ENCODE peak calls at places on chromosomes 12 and 14, in four cellular contexts. S, C, K and X are unnamed samples.

GRCh38 chr12:5492562-5492961 is 60.7 kb downstream of the NTF3 start:
- DNase-seq in C (no peak), K (no peak), S (no peak), X (no peak)

GRCh38 chr14:76306131-76306530 is 69.8 kb upstream of the ESRRB start:
- DNase-seq in K (no peak), C (no peak), S (no peak), X (no peak)

GRCh38 chr14:77516111-77516510 is 17.5 kb upstream of the ISM2 start:
- DNase-seq in S (peak), C (no peak), K (no peak), X (no peak)

GRCh38 chr12:109604902-109605536 is 31.4 kb downstream of the MVK start:
- DNase-seq in C (no peak), S (no peak), K (no peak), X (no peak)

GRCh38 chr14:103273145-103273846 is 60.7 kb upstream of the EIF5 start:
- DNase-seq in S (no peak), C (no peak), K (no peak), X (no peak)

GRCh38 chr12:94265521-94265920 is 117.1 kb downstream of the PLXNC1 start:
- DNase-seq in S (no peak), C (no peak), K (no peak), X (no peak)

GRCh38 chr14:104726600-104727451 is 2.8 kb downstream of the ADSS1 start:
- DNase-seq in S (no peak), C (no peak), K (no peak), X (no peak)

GRCh38 chr12:54983536-54984102 is 943 bp downstream of the TESPA1 start:
- DNase-seq in C (no peak), K (peak), S (no peak), X (no peak)

GRCh38 chr12:19437996-19438395 is 1.3 kb upstream of the AEBP2 start:
- DNase-seq in S (no peak), K (no peak), C (no peak), X (no peak)

GRCh38 chr12:65673732-65674131 is 150.6 kb upstream of the HMGA2 start:
- DNase-seq in K (no peak), S (peak), C (no peak), X (no peak)

GRCh38 chr14:59582845-59583509 is 6.4 kb upstream of the CCDC175 start:
- DNase-seq in K (no peak), S (no peak), C (no peak), X (no peak)

GRCh38 chr14:102157346-102157745 is 17.6 kb downstream of the WDR20 start:
- DNase-seq in K (no peak), S (no peak), C (no peak), X (no peak)

GRCh38 chr14:82159624-82160023 is 626.0 kb upstream of the SEL1L start:
- DNase-seq in K (no peak), S (no peak), C (no peak), X (no peak)